ENCODE peak calls at places on chromosomes 4 and X, in four cellular contexts. J, Z, E and X are unnamed samples.

GRCh38 chr4:2848449-2848848 is 4.8 kb downstream of the ADD1 start:
- DNase-seq in J (no peak), E (no peak), Z (no peak), X (no peak)

GRCh38 chrX:45751156-45751555 is 550.5 kb upstream of the DIPK2B start:
- DNase-seq in J (no peak), E (no peak), Z (no peak), X (no peak)

GRCh38 chr4:169485791-169486742 is 126.3 kb downstream of the NEK1 start:
- DNase-seq in Z (no peak), E (peak), J (peak), X (no peak)

GRCh38 chr4:183961772-183962171 is 56.7 kb downstream of the STOX2 start:
- DNase-seq in J (no peak), Z (no peak), E (no peak), X (no peak)

GRCh38 chrX:55907968-55908607 is 190.5 kb downstream of the RRAGB start:
- DNase-seq in E (no peak), Z (peak), J (peak), X (no peak)

GRCh38 chr4:911871-912490 is 20.1 kb downstream of the GAK start:
- DNase-seq in E (no peak), Z (no peak), J (no peak), X (no peak)

GRCh38 chr4:82706349-82707000 is 92.1 kb downstream of the SCD5 start:
- DNase-seq in J (no peak), E (no peak), Z (no peak), X (no peak)

GRCh38 chrX:1392376-1393130 is 640 bp upstream of the SLC25A6 start:
- DNase-seq in J (peak), E (peak), Z (no peak), X (peak)

GRCh38 chrX:119093991-119094741 is 21.4 kb downstream of the CT47C1 start:
- DNase-seq in J (no peak), E (no peak), Z (no peak), X (peak)

GRCh38 chrX:133668225-133668931 is 253.1 kb upstream of the GPC4 start:
- DNase-seq in Z (no peak), J (peak), E (no peak), X (no peak)

GRCh38 chr4:6109842-6110560 is 90.3 kb downstream of the JAKMIP1 start:
- DNase-seq in J (peak), E (no peak), Z (no peak), X (no peak)

GRCh38 chr4:145954924-145955339 is 16.3 kb upstream of the ZNF827 start:
- DNase-seq in Z (no peak), E (peak), J (peak), X (no peak)

GRCh38 chrX:139224953-139225665 is 305.4 kb upstream of the F9 start:
- DNase-seq in Z (no peak), E (no peak), J (no peak), X (no peak)

GRCh38 chrX:80216086-80216485 is 201.5 kb downstream of the TBX22 start:
- DNase-seq in Z (no peak), E (no peak), J (no peak), X (no peak)

GRCh38 chr4:98485816-98486355 is 172.5 kb downstream of the TSPAN5 start:
- DNase-seq in E (no peak), Z (no peak), J (no peak), X (no peak)

GRCh38 chrX:42967681-42968080 is 189.7 kb upstream of the PPP1R2C start:
- DNase-seq in J (no peak), E (no peak), Z (no peak), X (no peak)

GRCh38 chr4:53617101-53617680 is 25.9 kb upstream of the LNX1 start:
- DNase-seq in E (no peak), J (no peak), Z (no peak), X (no peak)

GRCh38 chrX:75746891-75747639 is 38.0 kb downstream of the MAGEE2 start:
- DNase-seq in J (peak), E (no peak), Z (no peak), X (no peak)

GRCh38 chr4:169420291-169420690 is 149.5 kb upstream of the SH3RF1 start:
- DNase-seq in Z (no peak), E (no peak), J (no peak), X (no peak)

GRCh38 chr4:149796381-149796780 is 19.3 kb downstream of the IQCM start:
- DNase-seq in Z (no peak), J (no peak), E (no peak), X (no peak)

GRCh38 chr4:43776371-43776770 is 672.2 kb downstream of the KCTD8 start:
- DNase-seq in Z (no peak), E (no peak), J (no peak), X (no peak)

GRCh38 chr4:38673109-38673978 is 9.3 kb downstream of the KLF3 start:
- DNase-seq in J (peak), Z (no peak), E (no peak), X (peak)

GRCh38 chrX:103791233-103791632 is 14.6 kb downstream of the PLP1 start:
- DNase-seq in J (no peak), Z (no peak), E (no peak), X (no peak)

GRCh38 chrX:130186645-130187044 is 14.9 kb downstream of the RAB33A start:
- DNase-seq in E (no peak), J (no peak), Z (no peak), X (no peak)

GRCh38 chr4:124018383-124019317 is 622.1 kb downstream of the SPRY1 start:
- DNase-seq in Z (no peak), E (no peak), J (no peak), X (peak)

GRCh38 chr4:150903603-150904002 is 111.5 kb downstream of the LRBA start:
- DNase-seq in J (no peak), Z (no peak), E (no peak), X (no peak)

GRCh38 chr4:19748470-19748869 is 503.2 kb upstream of the SLIT2 start:
- DNase-seq in Z (no peak), E (peak), J (no peak), X (peak)

DNA sequence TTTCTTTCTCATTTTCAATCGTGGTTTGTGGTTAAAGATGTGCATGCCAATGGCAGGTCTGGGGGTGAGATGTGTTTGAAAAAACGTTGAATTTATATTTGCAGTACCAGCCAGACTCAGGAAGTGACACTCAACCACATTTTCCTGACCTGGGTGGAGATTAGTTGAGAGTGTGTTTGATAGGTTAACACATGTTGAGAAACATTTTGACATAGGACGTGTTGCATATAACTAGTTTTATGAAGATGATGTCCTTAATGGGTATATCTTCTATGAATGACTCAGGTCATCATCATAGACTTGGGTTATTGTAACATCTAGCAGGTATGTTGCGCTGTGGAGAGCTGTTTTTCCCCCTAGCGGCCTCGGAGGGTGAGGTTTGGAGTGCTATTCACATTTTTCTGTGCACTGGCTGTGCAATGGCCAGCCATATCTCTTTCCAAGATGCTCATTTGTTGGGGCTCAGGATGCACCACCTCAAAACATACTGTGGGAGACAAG is 21.7 kb upstream of the CD38 start:
- DNase-seq in E (no peak), J (no peak), Z (peak), X (no peak)
- TF ChIP-seq CTCF in E (no peak), J (no peak), Z (peak), X (no peak)

DNA sequence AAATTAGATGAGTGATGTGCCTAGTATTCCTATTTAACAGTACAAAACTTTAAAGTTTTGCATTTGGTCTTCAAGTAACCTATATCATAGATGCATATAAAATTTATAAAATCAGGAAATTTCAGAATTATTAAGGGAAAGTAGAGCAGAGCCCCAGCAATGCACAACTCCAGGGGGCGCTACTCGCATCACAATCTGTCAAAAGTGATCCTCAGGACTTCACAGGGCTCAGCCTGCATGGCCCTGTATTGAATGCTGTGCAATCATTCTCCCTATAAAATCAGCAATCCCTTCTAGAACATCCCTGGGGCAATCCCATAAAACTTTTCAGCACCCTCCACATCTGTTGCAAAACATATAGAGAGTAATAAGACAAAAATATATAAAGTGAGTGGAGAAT is 12.4 kb upstream of the PPARGC1A start:
- DNase-seq in Z (no peak), E (no peak), J (no peak), X (no peak)
- TF ChIP-seq CTCF in Z (no peak), E (no peak), J (no peak), X (no peak)

GRCh38 chrX:135975421-135975820 is 1.6 kb upstream of the MMGT1 start:
- DNase-seq in E (no peak), J (no peak), Z (no peak), X (no peak)

GRCh38 chrX:135977611-135978010 is 3.8 kb upstream of the MMGT1 start:
- DNase-seq in Z (no peak), J (no peak), E (peak), X (peak)

GRCh38 chrX:135973548-135974278 is at the start of gene MMGT1:
- DNase-seq in E (peak), J (peak), Z (peak), X (peak)

GRCh38 chrX:135974279-135974856 is 580 bp upstream of the MMGT1 start:
- DNase-seq in E (no peak), J (peak), Z (peak), X (peak)

GRCh38 chrX:135973025-135973547 is 702 bp downstream of the MMGT1 start:
- DNase-seq in Z (no peak), J (peak), E (no peak), X (no peak)
- TF ChIP-seq CTCF in Z (no peak), J (peak), E (peak), X (no peak)

DNA sequence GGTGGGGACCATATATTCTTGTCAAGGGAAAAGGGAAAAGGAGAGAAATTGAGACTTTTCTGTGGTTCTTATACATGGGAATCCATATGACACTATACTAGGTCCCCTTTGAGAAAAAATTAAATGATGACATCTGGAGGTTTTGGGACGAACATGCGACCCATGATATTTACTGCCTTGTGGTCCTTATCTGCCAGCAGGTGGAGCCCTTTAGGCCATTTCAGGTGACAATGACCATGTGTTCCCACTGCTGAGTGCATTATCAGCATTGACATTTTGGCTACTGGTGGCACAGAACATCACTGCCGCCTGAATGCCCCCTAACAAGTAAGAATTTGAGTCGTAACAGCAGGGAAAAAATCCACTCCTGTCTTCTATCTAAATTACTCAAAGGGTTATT is 843.4 kb downstream of the FSTL5 start:
- DNase-seq in Z (no peak), J (peak), E (no peak), X (no peak)
- TF ChIP-seq CTCF in Z (no peak), J (peak), E (peak), X (no peak)

GRCh38 chrX:153493085-153493484 is 1.7 kb upstream of the BGN start:
- DNase-seq in Z (no peak), E (no peak), J (no peak), X (no peak)
- TF ChIP-seq CTCF in Z (no peak), E (no peak), J (no peak), X (no peak)